ENCODE peak calls at places on chromosomes 12 and 14, in four cellular contexts. L, N, Q and A are unnamed samples.

GRCh38 chr12:12081836-12082497 is 11.2 kb downstream of the BCL2L14 start:
- DNase-seq in Q (no peak), N (no peak), L (peak), A (no peak)

GRCh38 chr12:107131832-107132616 is 38.7 kb upstream of the CRY1 start:
- DNase-seq in L (peak), Q (peak), N (no peak), A (no peak)

GRCh38 chr14:53881161-53881846 is 75.3 kb downstream of the BMP4 start:
- DNase-seq in N (no peak), Q (peak), L (peak), A (no peak)

GRCh38 chr12:53754633-53755261 is 3.0 kb upstream of the CISTR start:
- DNase-seq in N (no peak), Q (no peak), L (peak), A (no peak)

GRCh38 chr14:60946773-60947172 is 34.1 kb downstream of the TRMT5 start:
- DNase-seq in N (no peak), Q (no peak), L (no peak), A (no peak)

GRCh38 chr14:54772451-54772881 is 130.2 kb downstream of the GCH1 start:
- DNase-seq in N (no peak), L (peak), Q (no peak), A (no peak)

GRCh38 chr12:40970320-40970907 is 217.7 kb upstream of the PDZRN4 start:
- DNase-seq in Q (no peak), L (no peak), N (no peak), A (no peak)

GRCh38 chr14:66944872-66945271 is 244.4 kb upstream of the GARIN2 start:
- DNase-seq in Q (no peak), L (peak), N (no peak), A (no peak)

GRCh38 chr12:74021937-74022336 is 515.7 kb upstream of the ATXN7L3B start:
- DNase-seq in Q (no peak), L (peak), N (no peak), A (no peak)

GRCh38 chr14:91373591-91374245 is 43.9 kb downstream of the CCDC88C start:
- DNase-seq in Q (no peak), N (no peak), L (no peak), A (no peak)

GRCh38 chr12:65536876-65537661 is 258.6 kb downstream of the MSRB3 start:
- DNase-seq in N (peak), Q (peak), L (peak), A (peak)

GRCh38 chr12:80857311-80857710 is 80.4 kb downstream of the LIN7A start:
- DNase-seq in L (peak), N (no peak), Q (no peak), A (no peak)

GRCh38 chr14:49971156-49972141 is 78.6 kb downstream of the ARF6 start:
- DNase-seq in L (no peak), Q (no peak), N (no peak), A (no peak)

GRCh38 chr14:80212025-80212402 is 710 bp upstream of the DIO2 start:
- DNase-seq in Q (no peak), L (peak), N (no peak), A (no peak)

GRCh38 chr14:104161601-104162367 is 23.4 kb downstream of the KIF26A start:
- DNase-seq in Q (no peak), N (no peak), L (no peak), A (no peak)

GRCh38 chr12:29104495-29104894 is 44.6 kb upstream of the FAR2 start:
- DNase-seq in L (no peak), Q (no peak), N (no peak), A (no peak)

GRCh38 chr14:55136868-55137785 is 8.1 kb downstream of the LGALS3 start:
- DNase-seq in Q (peak), N (peak), L (peak), A (peak)

GRCh38 chr12:49673446-49674317 is 33.5 kb downstream of the FMNL3 start:
- DNase-seq in L (peak), Q (peak), N (peak), A (peak)

GRCh38 chr12:121673013-121673441 is 3.6 kb upstream of the MORN3 start:
- DNase-seq in L (no peak), N (no peak), Q (no peak), A (no peak)

GRCh38 chr12:47828967-47829482 is 9.3 kb upstream of the HDAC7 start:
- DNase-seq in Q (no peak), N (peak), L (peak), A (peak)

GRCh38 chr12:119229837-119230236 is 51.1 kb downstream of the HSPB8 start:
- DNase-seq in Q (no peak), L (peak), N (no peak), A (no peak)

GRCh38 chr14:21044106-21044618 is 2.0 kb downstream of the RNASE7 start:
- DNase-seq in Q (no peak), L (no peak), N (no peak), A (no peak)

GRCh38 chr14:105773584-105773983 is 247.2 kb downstream of the TMEM121 start:
- DNase-seq in N (no peak), L (no peak), Q (no peak), A (no peak)

GRCh38 chr12:91178801-91179200 is 3.8 kb downstream of the DCN start:
- DNase-seq in Q (no peak), L (peak), N (no peak), A (no peak)

GRCh38 chr12:93197067-93197593 is 180.6 kb upstream of the NUDT4 start:
- DNase-seq in L (peak), Q (no peak), N (no peak), A (no peak)

GRCh38 chr14:103594265-103594664 is 31.5 kb downstream of the COA8 start:
- DNase-seq in N (peak), L (peak), Q (peak), A (no peak)

GRCh38 chr12:106767954-106768501 is 6.5 kb upstream of the RIC8B start:
- DNase-seq in Q (no peak), L (peak), N (no peak), A (no peak)

GRCh38 chr14:36367985-36368774 is 47.7 kb upstream of the MBIP start:
- DNase-seq in L (no peak), Q (no peak), N (no peak), A (no peak)

GRCh38 chr12:57724936-57725740 is 13.4 kb downstream of the AGAP2 start:
- DNase-seq in N (no peak), Q (no peak), L (no peak), A (no peak)

GRCh38 chr12:57724003-57724935 is 14.3 kb downstream of the AGAP2 start:
- DNase-seq in L (no peak), N (no peak), Q (no peak), A (no peak)

GRCh38 chr12:57726151-57726883 is 12.2 kb downstream of the AGAP2 start:
- DNase-seq in N (peak), L (peak), Q (peak), A (peak)

GRCh38 chr12:57726884-57727757 is 11.4 kb downstream of the AGAP2 start:
- DNase-seq in Q (no peak), N (no peak), L (peak), A (no peak)

GRCh38 chr12:57725851-57726150 is 12.7 kb downstream of the AGAP2 start:
- DNase-seq in Q (no peak), N (no peak), L (no peak), A (no peak)
- H3K4me3 ChIP-seq in Q (peak), N (peak), L (peak), A (peak)

GRCh38 chr14:95713596-95714371 is at the start of gene TCL1A:
- DNase-seq in Q (no peak), N (no peak), L (no peak), A (no peak)
- H3K4me3 ChIP-seq in Q (no peak), N (no peak), L (no peak), A (no peak)

DNA sequence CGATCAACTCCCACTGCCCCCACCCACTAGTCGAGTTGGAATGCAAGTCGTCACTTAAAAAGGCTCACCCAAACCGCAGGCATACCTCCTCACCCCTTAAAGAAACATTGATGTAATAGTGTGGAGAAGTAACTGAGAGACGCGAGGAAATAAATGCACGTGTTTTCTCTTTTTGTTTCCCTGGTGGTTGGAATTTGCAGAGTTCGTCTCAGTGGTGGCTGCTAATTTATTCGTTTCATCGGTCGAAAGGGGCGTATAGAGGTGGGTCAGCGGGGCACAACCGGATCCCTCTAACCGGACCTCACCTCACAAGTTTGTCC is 5.1 kb upstream of the NPAS3 start:
- DNase-seq in N (no peak), L (peak), Q (no peak), A (no peak)
- H3K4me3 ChIP-seq in N (peak), L (no peak), Q (no peak), A (peak)

GRCh38 chr12:111687952-111688351 is 2.1 kb downstream of the ACAD10 start:
- DNase-seq in L (no peak), Q (no peak), N (no peak), A (no peak)

GRCh38 chr12:111691262-111691661 is 5.4 kb downstream of the ACAD10 start:
- DNase-seq in L (no peak), N (no peak), Q (no peak), A (no peak)

GRCh38 chr12:111693818-111694217 is 8.0 kb downstream of the ACAD10 start:
- DNase-seq in L (no peak), Q (no peak), N (no peak), A (no peak)

GRCh38 chr12:111687255-111687654 is 1.4 kb downstream of the ACAD10 start:
- DNase-seq in N (no peak), Q (no peak), L (no peak), A (no peak)

DNA sequence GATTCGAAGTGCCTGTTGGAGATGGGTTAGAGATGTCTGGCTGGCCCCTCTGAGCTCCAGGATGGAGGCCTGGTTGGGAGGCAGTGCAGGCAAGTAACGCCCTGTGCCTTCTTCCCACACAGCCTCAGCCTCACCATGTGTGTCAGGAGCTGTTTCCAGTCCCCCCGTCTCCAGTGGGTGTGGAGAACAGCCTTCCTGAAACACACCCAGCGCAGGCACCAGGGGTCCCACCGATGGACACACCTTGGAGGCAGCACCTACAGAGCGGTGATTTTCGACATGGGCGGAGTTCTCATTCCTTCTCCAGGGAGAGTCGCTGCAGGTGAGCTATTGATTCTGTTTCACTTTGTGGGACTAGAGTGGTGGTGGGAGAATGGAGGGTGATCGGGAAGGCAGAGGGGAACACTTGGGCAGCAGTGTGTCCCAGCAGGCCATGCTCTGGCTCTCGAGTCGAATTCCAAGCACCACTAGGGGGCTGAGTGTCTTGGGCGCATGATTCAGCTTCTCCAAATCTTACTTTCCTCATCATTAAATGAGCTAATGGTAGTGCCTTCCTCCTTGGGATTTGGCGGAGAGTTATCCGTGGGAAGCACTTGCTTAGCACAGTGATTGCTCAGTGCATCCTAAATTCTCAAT is 6.8 kb downstream of the ACAD10 start:
- DNase-seq in Q (no peak), N (no peak), L (no peak), A (no peak)
- H3K4me3 ChIP-seq in Q (no peak), N (no peak), L (no peak), A (no peak)

GRCh38 chr14:68548194-68549056 is 244.4 kb downstream of the ZFP36L1 start:
- DNase-seq in Q (peak), N (peak), L (peak), A (peak)

GRCh38 chr14:68544150-68544892 is 248.5 kb downstream of the ZFP36L1 start:
- DNase-seq in L (peak), N (peak), Q (peak), A (peak)

GRCh38 chr14:68547305-68548193 is 245.3 kb downstream of the ZFP36L1 start:
- DNase-seq in L (peak), Q (peak), N (peak), A (peak)

GRCh38 chr14:68549057-68549421 is 243.8 kb downstream of the ZFP36L1 start:
- DNase-seq in N (no peak), L (peak), Q (no peak), A (peak)

DNA sequence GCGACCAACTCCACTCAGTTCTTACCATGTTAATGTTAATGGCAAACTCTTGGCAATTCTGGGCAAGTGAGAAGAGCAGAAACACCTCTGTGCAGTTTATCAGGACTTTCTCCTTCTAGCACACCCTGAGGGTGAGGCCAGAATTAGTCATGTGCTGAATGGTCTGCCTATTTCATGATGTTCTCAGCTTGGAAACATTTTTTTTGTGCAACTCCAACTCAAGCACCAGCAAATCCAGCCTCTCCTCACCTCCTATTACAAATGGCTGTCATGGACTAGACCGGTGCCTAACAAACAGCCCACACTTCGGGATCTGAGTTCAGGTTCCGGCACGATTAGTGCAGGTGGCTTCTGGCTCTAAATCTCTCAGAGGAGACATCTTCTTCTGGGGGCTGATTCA is 246.0 kb downstream of the ZFP36L1 start:
- DNase-seq in N (peak), L (peak), Q (peak), A (no peak)
- H3K4me3 ChIP-seq in N (no peak), L (no peak), Q (no peak), A (no peak)

GRCh38 chr12:113382206-113382605 is 21.5 kb downstream of the SDS start:
- DNase-seq in L (no peak), Q (no peak), N (no peak), A (no peak)
- H3K4me3 ChIP-seq in L (no peak), Q (no peak), N (no peak), A (no peak)